ENCODE peak calls at places on chromosomes 4 and X, in nine cellular contexts. O, L, U, M, E, C, Z, H and W are unnamed samples.
A peak's percentile ranks its signal among the peaks of the same experiment; 100 is the strongest.

GRCh38 chrX:107834273-107835201 is 8.9 kb downstream of the MID2 start:
- DNase-seq in U (no peak), Z (no peak), H (no peak), C (no peak), L (no peak), M (no peak), O (no peak), E (no peak), W (no peak)

GRCh38 chr4:78058591-78059523 is 1.7 kb downstream of the FRAS1 start:
- DNase-seq in M (peak; percentile 46), Z (no peak), L (peak; percentile 68), O (peak; percentile 47), E (no peak), C (no peak), H (no peak), U (peak; percentile 17), W (no peak)

GRCh38 chr4:173247316-173247715 is 78.7 kb downstream of the GALNT7 start:
- DNase-seq in O (no peak), L (no peak), U (no peak), H (no peak), Z (no peak), E (no peak), C (no peak), M (no peak), W (no peak)

GRCh38 chrX:119190251-119190651 is 45.8 kb upstream of the PGRMC1 start:
- DNase-seq in U (no peak), H (no peak), L (no peak), E (no peak), O (no peak), C (no peak), Z (no peak), M (no peak), W (no peak)

GRCh38 chr4:169823685-169824084 is 65.9 kb upstream of the HPF1 start:
- DNase-seq in M (peak; percentile 60), E (peak; percentile 21), O (peak; percentile 67), H (peak; percentile 1), U (no peak), Z (peak; percentile 10), C (no peak), L (no peak), W (no peak)

GRCh38 chrX:37666516-37666915 is 19.1 kb upstream of the XK start:
- DNase-seq in H (no peak), C (no peak), M (peak; percentile 61), Z (no peak), E (no peak), U (no peak), O (no peak), L (no peak), W (no peak)

GRCh38 chr4:128758314-128758922 is 51.1 kb upstream of the JADE1 start:
- DNase-seq in Z (no peak), H (no peak), U (no peak), C (no peak), E (no peak), O (no peak), M (no peak), L (no peak), W (no peak)

GRCh38 chrX:9396930-9397329 is 67.9 kb upstream of the TBL1X start:
- DNase-seq in M (peak; percentile 28), C (no peak), H (no peak), Z (no peak), U (no peak), O (no peak), L (no peak), E (no peak), W (no peak)

GRCh38 chrX:104618106-104618895 is 52.3 kb downstream of the IL1RAPL2 start:
- DNase-seq in Z (no peak), C (no peak), H (no peak), E (no peak), U (no peak), L (no peak), O (peak; percentile 9), M (peak; percentile 93), W (no peak)

GRCh38 chr4:6586715-6587325 is 11.8 kb downstream of the MAN2B2 start:
- DNase-seq in O (no peak), L (no peak), H (no peak), U (no peak), Z (no peak), E (no peak), C (no peak), M (no peak), W (no peak)

GRCh38 chrX:49066278-49066677 is 7.5 kb downstream of the CCDC120 start:
- DNase-seq in E (no peak), O (no peak), H (no peak), U (no peak), M (no peak), C (no peak), Z (no peak), L (no peak), W (no peak)

GRCh38 chr4:48015678-48016077 is 803 bp downstream of the CNGA1 start:
- DNase-seq in U (no peak), C (no peak), E (no peak), O (no peak), M (no peak), H (no peak), L (no peak), Z (no peak), W (no peak)

GRCh38 chr4:131063878-131064277 is 1967.9 kb downstream of the C4orf33 start:
- DNase-seq in C (no peak), M (peak; percentile 2), H (no peak), O (no peak), Z (no peak), E (no peak), U (no peak), L (no peak), W (no peak)

GRCh38 chr4:47786958-47787370 is 50.9 kb downstream of the CORIN start:
- DNase-seq in L (no peak), M (no peak), O (no peak), U (no peak), E (no peak), C (no peak), H (no peak), Z (no peak), W (no peak)

GRCh38 chr4:7187691-7188090 is 4.6 kb upstream of the SORCS2 start:
- DNase-seq in M (no peak), E (no peak), Z (no peak), U (no peak), C (no peak), L (peak; percentile 19), H (no peak), O (no peak), W (no peak)

GRCh38 chrX:85309717-85310116 is 65.9 kb downstream of the ZNF711 start:
- DNase-seq in Z (no peak), H (no peak), C (no peak), O (no peak), L (no peak), U (no peak), E (no peak), M (no peak), W (no peak)

GRCh38 chrX:35890699-35891098 is 28.8 kb upstream of the CFAP47 start:
- DNase-seq in E (no peak), O (peak; percentile 2), Z (no peak), U (no peak), C (no peak), H (no peak), M (peak; percentile 69), L (no peak), W (no peak)

GRCh38 chr4:4395849-4396627 is 9.1 kb downstream of the NSG1 start:
- DNase-seq in L (no peak), M (no peak), U (no peak), E (no peak), C (no peak), H (no peak), Z (peak; percentile 42), O (no peak), W (no peak)

GRCh38 chrX:150088042-150088441 is 149.8 kb upstream of the EOLA2 start:
- DNase-seq in O (no peak), E (no peak), U (no peak), Z (no peak), H (no peak), L (no peak), M (no peak), C (no peak), W (no peak)
- H3K27ac ChIP-seq in O (no peak overlapping the region), E (no peak overlapping the region), U (no peak overlapping the region), Z (no peak overlapping the region), H (no peak overlapping the region), L (no peak overlapping the region), M (no peak overlapping the region), C (no peak overlapping the region), W (no peak overlapping the region)

DNA sequence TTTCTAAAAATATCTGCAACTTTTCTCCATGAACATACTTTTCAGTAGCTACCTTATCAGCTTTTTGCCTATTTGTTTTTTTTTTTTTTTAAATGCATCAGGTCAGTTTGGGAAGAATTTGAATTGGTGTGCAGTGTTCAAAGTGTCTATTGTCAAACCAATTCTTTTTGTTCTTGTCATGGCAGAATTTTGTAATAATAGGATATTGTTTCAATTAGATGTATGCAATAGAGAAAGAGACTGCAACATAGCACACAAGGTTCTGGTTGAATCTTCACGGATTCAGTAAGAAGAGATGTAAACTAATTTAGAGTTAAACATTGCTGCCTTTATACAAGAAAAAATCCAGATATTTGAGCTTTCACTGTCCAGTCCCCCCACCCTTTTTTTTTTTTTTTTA is 277.1 kb downstream of the GRID2 start:
- DNase-seq in O (no peak), E (no peak), H (no peak), M (no peak), Z (no peak), C (no peak), L (no peak), U (no peak), W (no peak)
- H3K27ac ChIP-seq in O (no peak overlapping the region), E (no peak overlapping the region), H (no peak overlapping the region), M (no peak overlapping the region), Z (no peak overlapping the region), C (no peak overlapping the region), L (no peak overlapping the region), U (no peak overlapping the region), W (no peak overlapping the region)

GRCh38 chr4:85703098-85703497 is 228.1 kb downstream of the ARHGAP24 start:
- DNase-seq in U (no peak), O (no peak), C (no peak), E (no peak), Z (no peak), L (no peak), H (no peak), M (no peak), W (no peak)
- H3K27ac ChIP-seq in U (no peak overlapping the region), O (no peak overlapping the region), C (no peak overlapping the region), E (no peak overlapping the region), Z (no peak overlapping the region), L (peak overlapping the region; percentile 54), H (no peak overlapping the region), M (no peak overlapping the region), W (peak overlapping the region; percentile 15)

GRCh38 chr4:119244344-119244743 is 31.8 kb downstream of the USP53 start:
- DNase-seq in H (no peak), O (no peak), E (no peak), L (no peak), M (no peak), C (no peak), Z (no peak), U (no peak), W (no peak)
- H3K27ac ChIP-seq in H (no peak overlapping the region), O (no peak overlapping the region), E (no peak overlapping the region), L (no peak overlapping the region), M (no peak overlapping the region), C (no peak overlapping the region), Z (no peak overlapping the region), U (no peak overlapping the region), W (no peak overlapping the region)

DNA sequence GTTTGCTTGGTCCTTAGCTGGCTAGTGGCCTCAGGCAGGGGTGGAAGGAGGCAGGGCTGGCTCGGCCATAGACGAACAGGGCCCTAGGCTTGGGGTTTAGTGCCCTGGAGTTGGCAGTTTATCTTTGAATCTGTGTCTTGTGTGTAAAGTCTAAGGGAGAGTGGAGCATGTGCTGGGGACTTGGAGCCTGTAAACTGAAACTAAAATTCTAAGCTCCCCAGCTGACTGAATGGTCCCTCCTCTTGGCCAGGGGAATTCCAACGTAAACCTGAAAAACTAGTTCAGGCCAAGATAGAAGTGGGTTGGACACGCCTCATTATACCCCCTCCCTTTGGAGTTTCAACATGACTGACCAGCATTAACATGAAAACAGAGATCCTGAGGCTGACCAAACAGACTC is 46.1 kb upstream of the GPR78 start:
- DNase-seq in M (peak; percentile 92), L (no peak), H (no peak), C (no peak), U (no peak), E (no peak), Z (no peak), O (peak; percentile 74), W (no peak)
- H3K27ac ChIP-seq in M (peak overlapping the region; percentile 96), L (peak overlapping the region; percentile 37), H (no peak overlapping the region), C (no peak overlapping the region), U (no peak overlapping the region), E (no peak overlapping the region), Z (peak overlapping the region; percentile 73), O (peak overlapping the region; percentile 55), W (peak overlapping the region; percentile 37)